ENCODE peak calls at places on chromosomes 3 and 15, in nine cellular contexts. G is HT-29; C is ovary; B is glutamatergic neuron; E is A549; S is GM13976; R is Kasumi-1; T is kidney tubule cell; Z is stimulated activated CD8-positive, alpha-beta memory T cell treated with anti-CD3 and anti-CD28 coated beads, Interleukin-7, amount 100 ng/mL, for 1 hour. F is an unnamed sample.

GRCh38 chr3:54955496-54955895 is 27.6 kb upstream of the LRTM1 start:
- DNase-seq in G (no peak), C (no peak), B (no peak), E (no peak), S (no peak), R (no peak), T (no peak), Z (no peak), F (no peak)

GRCh38 chr3:10173926-10174435 is 9.3 kb downstream of the IRAK2 start:
- DNase-seq in G (no peak), C (no peak), B (no peak), E (peak), S (peak), R (no peak), T (peak), Z (no peak), F (no peak)

GRCh38 chr3:136819784-136820640 is 1.1 kb downstream of the SLC35G2 start:
- DNase-seq in G (no peak), C (peak), B (peak), E (peak), S (peak), R (peak), T (peak), Z (no peak), F (peak)

GRCh38 chr3:58526124-58526957 is 10.6 kb downstream of the ACOX2 start:
- DNase-seq in G (no peak), C (no peak), B (no peak), E (peak), S (no peak), R (peak), T (peak), Z (no peak), F (no peak)

GRCh38 chr3:27661813-27662212 is 60.3 kb downstream of the EOMES start:
- DNase-seq in G (no peak), C (no peak), B (no peak), E (no peak), S (no peak), R (no peak), T (no peak), Z (no peak), F (no peak)

GRCh38 chr15:99163271-99164062 is 58.6 kb downstream of the SYNM start:
- DNase-seq in G (no peak), C (no peak), B (no peak), E (no peak), S (no peak), R (no peak), T (peak), Z (no peak), F (no peak)

GRCh38 chr15:46701347-46701746 is 1016.0 kb upstream of the SEMA6D start:
- DNase-seq in G (no peak), C (no peak), B (no peak), E (no peak), S (no peak), R (no peak), T (no peak), Z (no peak), F (no peak)

GRCh38 chr3:172692751-172693310 is 18.0 kb downstream of the NCEH1 start:
- DNase-seq in G (peak), C (no peak), B (no peak), E (no peak), S (no peak), R (peak), T (no peak), Z (no peak), F (no peak)

GRCh38 chr3:65524544-65525070 is 514.1 kb downstream of the MAGI1 start:
- DNase-seq in G (no peak), C (no peak), B (no peak), E (no peak), S (no peak), R (no peak), T (no peak), Z (no peak), F (no peak)

GRCh38 chr3:10442151-10442795 is 63.1 kb downstream of the ATP2B2 start:
- DNase-seq in G (no peak), C (no peak), B (no peak), E (no peak), S (no peak), R (no peak), T (no peak), Z (no peak), F (no peak)

GRCh38 chr15:88653200-88654064 is 14.6 kb downstream of the ISG20 start:
- DNase-seq in G (no peak), C (no peak), B (no peak), E (no peak), S (no peak), R (no peak), T (no peak), Z (no peak), F (no peak)

GRCh38 chr3:143088835-143089234 is 30.7 kb upstream of the CHST2 start:
- DNase-seq in G (no peak), C (no peak), B (no peak), E (no peak), S (no peak), R (no peak), T (no peak), Z (no peak), F (no peak)

GRCh38 chr3:66401578-66402382 is 99.0 kb downstream of the LRIG1 start:
- DNase-seq in G (no peak), C (no peak), B (no peak), E (no peak), S (no peak), R (no peak), T (no peak), Z (no peak), F (no peak)

GRCh38 chr3:197256836-197257444 is 41.5 kb downstream of the DLG1 start:
- DNase-seq in G (peak), C (no peak), B (no peak), E (peak), S (peak), R (peak), T (peak), Z (no peak), F (no peak)

F was measured in NCI-H2107.